ENCODE peak calls at places on chromosomes 6 and 20, in four cellular contexts. H, I, U and N are unnamed samples.
A peak's percentile ranks its signal among the peaks of the same experiment; 100 is the strongest.

GRCh38 chr20:58127731-58128130 is 100.7 kb downstream of the ANKRD60 start:
- DNase-seq in I (peak; percentile 80), U (no peak), H (peak; percentile 77), N (no peak)

GRCh38 chr6:104484626-104485025 is 375.1 kb downstream of the HACE1 start:
- DNase-seq in H (no peak), I (no peak), U (no peak), N (no peak)

GRCh38 chr20:33279261-33279910 is 3.6 kb upstream of the BPIFB1 start:
- DNase-seq in H (no peak), U (no peak), I (no peak), N (no peak)

GRCh38 chr20:23125625-23126191 is 39.6 kb upstream of the CD93 start:
- DNase-seq in U (peak; percentile 87), H (peak; percentile 88), I (no peak), N (no peak)

GRCh38 chr20:56843386-56843785 is 214.3 kb downstream of the TFAP2C start:
- DNase-seq in H (no peak), I (no peak), U (no peak), N (no peak)

GRCh38 chr6:111706841-111707391 is 101.2 kb upstream of the TRAF3IP2 start:
- DNase-seq in H (no peak), I (no peak), U (no peak), N (no peak)

GRCh38 chr20:7856756-7857155 is 83.5 kb downstream of the HAO1 start:
- DNase-seq in H (peak; percentile 63), I (no peak), U (no peak), N (no peak)

GRCh38 chr6:159693894-159694545 is 979 bp upstream of the SOD2 start:
- DNase-seq in U (no peak), H (peak; percentile 41), I (no peak), N (no peak)

GRCh38 chr6:88761237-88762031 is 202.0 kb downstream of the RNGTT start:
- DNase-seq in I (no peak), H (no peak), U (no peak), N (no peak)

GRCh38 chr6:36127462-36128016 is 2.8 kb upstream of the MAPK13 start:
- DNase-seq in I (peak; percentile 65), H (peak; percentile 86), U (peak; percentile 93), N (no peak)

GRCh38 chr6:30150671-30151395 is 10.2 kb downstream of the TRIM10 start:
- DNase-seq in U (no peak), H (peak; percentile 39), I (no peak), N (no peak)

GRCh38 chr6:129146836-129147366 is 264.0 kb downstream of the LAMA2 start:
- DNase-seq in H (no peak), I (no peak), U (no peak), N (no peak)

GRCh38 chr6:170114956-170115855 is 175.7 kb downstream of the DLL1 start:
- DNase-seq in H (peak; percentile 53), I (peak; percentile 29), U (peak; percentile 35), N (no peak)

GRCh38 chr6:144262470-144263369 is 22.4 kb upstream of the UTRN start:
- DNase-seq in I (no peak), U (no peak), H (no peak), N (no peak)

GRCh38 chr6:40804905-40805304 is 217.7 kb upstream of the LRFN2 start:
- DNase-seq in U (no peak), H (no peak), I (no peak), N (no peak)

GRCh38 chr20:8435251-8436035 is 303.4 kb downstream of the PLCB1 start:
- DNase-seq in I (no peak), U (no peak), H (peak; percentile 15), N (no peak)

GRCh38 chr6:1612386-1612893 is 2.7 kb downstream of the FOXC1 start:
- DNase-seq in H (no peak), I (no peak), U (no peak), N (no peak)
- H3K27me3 ChIP-seq in H (peaks cover 91% of the 10 kb centered on the region), I (no peaks in the 10 kb centered on the region), U (peaks cover 100% of the 10 kb centered on the region), N (peaks cover 79% of the 10 kb centered on the region)

GRCh38 chr20:25018841-25019240 is 26.3 kb upstream of the APMAP start:
- DNase-seq in U (no peak), H (no peak), I (peak; percentile 17), N (no peak)
- H3K4me1 ChIP-seq in U (no peaks in the 10 kb centered on the region), H (no peaks in the 10 kb centered on the region), I (no peaks in the 10 kb centered on the region), N (peaks cover 3% of the 10 kb centered on the region)

DNA sequence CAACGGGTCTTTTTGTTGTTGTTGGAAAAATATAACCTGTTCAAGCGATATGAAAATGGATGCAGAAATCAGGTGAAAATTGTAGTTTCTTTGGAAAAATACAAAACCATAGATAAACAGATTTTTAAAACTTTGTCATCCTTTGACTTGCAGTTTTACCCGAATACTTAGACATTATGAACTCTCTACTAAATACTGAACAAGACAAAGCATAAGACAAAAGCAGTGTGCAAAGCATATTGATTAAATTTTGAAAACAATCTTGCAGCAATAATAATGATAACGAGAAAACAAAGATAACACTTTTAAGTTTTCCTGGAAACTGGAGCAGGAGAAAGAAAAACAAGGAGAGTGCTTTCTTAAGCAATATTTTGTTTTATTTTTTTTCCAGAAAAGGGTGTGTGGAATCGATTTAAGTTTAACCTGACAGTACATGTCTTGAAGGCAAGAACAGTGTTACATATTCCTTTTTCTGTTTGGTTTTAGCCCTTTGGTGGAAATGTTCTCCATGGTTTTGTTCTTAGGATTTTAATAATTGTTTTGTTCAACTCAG is 1.3 kb upstream of the NKX2-4 start:
- DNase-seq in H (no peak), I (no peak), U (no peak), N (no peak)
- H3K27me3 ChIP-seq in H (peaks cover 100% of the 10 kb centered on the region), I (no peaks in the 10 kb centered on the region), U (peaks cover 100% of the 10 kb centered on the region), N (peaks cover 35% of the 10 kb centered on the region)

GRCh38 chr20:49009899-49010631 is 36.0 kb upstream of the CSE1L start:
- DNase-seq in H (no peak), I (no peak), U (no peak), N (no peak)
- H3K4me1 ChIP-seq in H (no peaks in the 10 kb centered on the region), I (no peaks in the 10 kb centered on the region), U (no peaks in the 10 kb centered on the region), N (no peaks in the 10 kb centered on the region)